ENCODE peak calls at places on chromosome 10, in nine cellular contexts. H, Q, S, J, L, T, N, G and W are unnamed samples.

GRCh38 chr10:8498881-8499280 is 444.4 kb downstream of the GATA3 start:
- DNase-seq in L (no peak), J (no peak), G (no peak), H (no peak), N (peak), Q (peak), S (no peak), T (no peak), W (peak)

GRCh38 chr10:580796-581195 is 108.7 kb downstream of the DIP2C start:
- DNase-seq in L (no peak), H (no peak), N (peak), J (peak), T (no peak), Q (no peak), G (no peak), S (no peak), W (no peak)

GRCh38 chr10:102782698-102783540 is 39.2 kb downstream of the WBP1L start:
- DNase-seq in H (peak), N (peak), G (peak), T (peak), L (peak), Q (no peak), S (peak), J (peak), W (no peak)

GRCh38 chr10:32953277-32953927 is 4.6 kb downstream of the ITGB1 start:
- DNase-seq in H (peak), N (no peak), S (no peak), L (no peak), G (no peak), T (no peak), Q (peak), J (no peak), W (peak)

GRCh38 chr10:99551158-99551557 is 18.4 kb downstream of the NKX2-3 start:
- DNase-seq in H (no peak), L (peak), N (peak), T (no peak), Q (no peak), G (no peak), J (peak), S (no peak), W (no peak)

GRCh38 chr10:127990846-127991542 is 84.1 kb downstream of the PTPRE start:
- DNase-seq in Q (peak), T (no peak), G (peak), N (peak), J (peak), L (no peak), H (no peak), S (no peak), W (peak)

GRCh38 chr10:129035052-129035805 is 431.8 kb upstream of the MGMT start:
- DNase-seq in T (no peak), L (no peak), N (peak), J (no peak), S (peak), H (no peak), Q (no peak), G (no peak), W (peak)

GRCh38 chr10:101560293-101561067 is 27.6 kb downstream of the POLL start:
- DNase-seq in Q (no peak), N (no peak), G (no peak), S (no peak), L (no peak), J (no peak), T (no peak), H (no peak), W (no peak)

GRCh38 chr10:71719042-71719441 is 536 bp downstream of the C10orf105 start:
- DNase-seq in N (no peak), G (peak), Q (no peak), S (peak), T (no peak), H (peak), J (no peak), L (no peak), W (no peak)

GRCh38 chr10:3652886-3653285 is 132.1 kb downstream of the KLF6 start:
- DNase-seq in H (no peak), N (no peak), J (peak), T (no peak), L (no peak), S (no peak), Q (no peak), G (no peak), W (peak)

GRCh38 chr10:44761076-44761475 is 150.1 kb upstream of the TMEM72 start:
- DNase-seq in T (no peak), J (no peak), L (no peak), N (peak), Q (no peak), G (no peak), H (no peak), S (no peak), W (no peak)

GRCh38 chr10:14093735-14094484 is 236.8 kb downstream of the FRMD4A start:
- DNase-seq in H (no peak), Q (peak), J (peak), L (peak), G (no peak), S (no peak), T (no peak), N (peak), W (peak)

GRCh38 chr10:25130911-25131310 is 43.9 kb upstream of the GPR158 start:
- DNase-seq in S (no peak), T (no peak), N (no peak), G (no peak), H (no peak), L (no peak), Q (no peak), J (peak), W (no peak)

GRCh38 chr10:114766470-114766869 is 55.1 kb upstream of the FHIP2A start:
- DNase-seq in J (no peak), T (no peak), S (no peak), G (no peak), N (no peak), L (no peak), Q (no peak), H (no peak), W (no peak)

GRCh38 chr10:46550795-46551700 is 5.4 kb downstream of the GPRIN2 start:
- DNase-seq in J (no peak), Q (no peak), T (peak), L (no peak), S (peak), H (peak), G (peak), N (no peak), W (no peak)

GRCh38 chr10:97136744-97137143 is 49.0 kb downstream of the SLIT1 start:
- DNase-seq in L (no peak), S (no peak), H (no peak), T (no peak), N (no peak), G (no peak), Q (no peak), J (no peak), W (no peak)
- TF ChIP-seq CTCF in L (no peak), S (no peak), H (no peak), T (no peak), N (no peak), G (no peak), Q (no peak), J (no peak), W (no peak)

GRCh38 chr10:22294694-22295093 is 21.5 kb upstream of the COMMD3 start:
- DNase-seq in L (no peak), S (no peak), T (no peak), N (no peak), J (no peak), Q (no peak), G (no peak), H (no peak), W (no peak)
- TF ChIP-seq CTCF in L (no peak), S (no peak), T (no peak), N (no peak), J (no peak), Q (no peak), G (no peak), H (no peak), W (no peak)

GRCh38 chr10:19817251-19818046 is 1.2 kb downstream of the PLXDC2 start:
- DNase-seq in L (peak), T (no peak), H (no peak), Q (no peak), N (peak), J (no peak), G (peak), S (peak), W (peak)
- TF ChIP-seq CTCF in L (peak), T (no peak), H (no peak), Q (no peak), N (peak), J (no peak), G (no peak), S (no peak), W (no peak)

DNA sequence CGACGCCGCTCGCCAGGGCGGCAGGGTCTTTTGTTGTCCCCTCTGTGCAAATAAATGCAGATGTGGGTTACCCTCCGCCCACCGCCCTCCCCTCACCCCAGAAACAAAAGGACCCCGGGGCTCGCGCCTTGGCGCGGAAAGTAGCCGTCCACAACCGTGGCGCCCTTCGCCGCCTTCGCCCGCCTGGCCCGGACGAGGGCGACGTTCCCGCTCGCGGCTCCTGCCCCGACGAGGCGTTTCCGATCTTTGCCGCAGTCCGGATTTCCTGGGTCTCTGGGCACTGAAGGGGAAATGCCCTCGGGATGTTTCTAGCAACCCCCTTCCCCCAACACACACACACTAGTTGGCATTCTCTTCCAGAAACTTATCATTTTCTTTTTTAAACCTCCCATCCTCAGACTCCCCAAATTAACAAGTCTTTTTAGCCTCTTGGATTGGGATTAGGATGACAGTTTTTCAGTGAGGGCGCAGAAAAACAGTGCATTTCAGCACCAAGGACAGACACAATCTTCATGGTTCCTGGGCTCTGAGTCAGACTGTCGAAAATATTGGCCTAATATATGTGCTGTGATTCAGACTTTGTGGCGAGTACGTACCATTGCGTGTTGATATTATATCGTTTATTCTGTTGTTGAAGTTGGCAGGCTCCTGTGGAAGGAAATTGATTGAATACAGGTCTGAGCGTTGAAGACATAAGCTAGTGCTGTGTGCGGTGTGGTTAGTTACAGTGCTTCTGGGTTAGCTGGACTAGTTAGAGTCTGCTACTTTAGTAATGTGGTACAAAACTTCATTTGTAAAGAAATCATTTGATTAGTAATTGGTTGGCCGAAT is 803 bp downstream of the PHYHIPL start:
- DNase-seq in G (peak), Q (peak), J (peak), T (no peak), N (peak), H (no peak), S (no peak), L (peak), W (no peak)
- TF ChIP-seq CTCF in G (no peak), Q (no peak), J (no peak), T (no peak), N (no peak), H (no peak), S (no peak), L (no peak), W (no peak)

GRCh38 chr10:132577350-132578005 is 39.9 kb downstream of the INPP5A start:
- DNase-seq in Q (peak), J (no peak), L (peak), H (peak), G (no peak), S (no peak), N (peak), T (no peak), W (no peak)
- TF ChIP-seq CTCF in Q (peak), J (no peak), L (peak), H (peak), G (peak), S (no peak), N (peak), T (peak), W (no peak)

GRCh38 chr10:122152544-122152943 is 118.6 kb upstream of the BTBD16 start:
- DNase-seq in N (no peak), L (no peak), H (peak), S (peak), Q (no peak), T (peak), G (peak), J (peak), W (no peak)

GRCh38 chr10:122157451-122157850 is 113.6 kb upstream of the BTBD16 start:
- DNase-seq in Q (no peak), J (no peak), H (no peak), L (no peak), S (no peak), G (no peak), T (no peak), N (peak), W (no peak)

GRCh38 chr10:122154034-122154732 is 116.9 kb upstream of the BTBD16 start:
- DNase-seq in L (no peak), N (no peak), T (no peak), Q (no peak), J (no peak), H (no peak), G (no peak), S (no peak), W (no peak)

GRCh38 chr10:122158362-122158761 is 112.7 kb upstream of the BTBD16 start:
- DNase-seq in Q (no peak), J (no peak), N (no peak), G (no peak), H (no peak), S (no peak), L (no peak), T (no peak), W (no peak)

GRCh38 chr10:122154733-122155366 is 116.2 kb upstream of the BTBD16 start:
- DNase-seq in J (peak), Q (no peak), S (no peak), T (peak), G (peak), L (peak), N (no peak), H (no peak), W (no peak)
- TF ChIP-seq CTCF in J (no peak), Q (no peak), S (no peak), T (no peak), G (no peak), L (no peak), N (no peak), H (no peak), W (no peak)